ENCODE peak calls at places on chromosomes 12 and 14, in six cellular contexts. One of them, this sample, is unnamed.
A peak's percentile ranks its signal among the peaks of the same experiment; 100 is the strongest.

GRCh38 chr12:80509781-80510556 is 65.9 kb downstream of the PTPRQ start:
- DNase-seq in stomach: no peak
- DNase-seq in Peyer's patch: no peak
- DNase-seq in A549: no peak
- DNase-seq in esophagus muscularis mucosa: no peak
- DNase-seq in tibial nerve: no peak
- DNase-seq in this sample: no peak

GRCh38 chr14:66944872-66945271 is 244.4 kb upstream of the GARIN2 start:
- DNase-seq in tibial nerve: no peak
- DNase-seq in stomach: no peak
- DNase-seq in esophagus muscularis mucosa: no peak
- DNase-seq in A549: peak; percentile 64
- DNase-seq in Peyer's patch: no peak
- DNase-seq in this sample: no peak

GRCh38 chr14:61609143-61609851 is 86.0 kb upstream of the HIF1A start:
- DNase-seq in A549: no peak
- DNase-seq in stomach: no peak
- DNase-seq in esophagus muscularis mucosa: no peak
- DNase-seq in tibial nerve: no peak
- DNase-seq in Peyer's patch: no peak
- DNase-seq in this sample: no peak

GRCh38 chr12:3632256-3633240 is 120.4 kb downstream of the CRACR2A start:
- DNase-seq in stomach: no peak
- DNase-seq in A549: no peak
- DNase-seq in esophagus muscularis mucosa: no peak
- DNase-seq in Peyer's patch: no peak
- DNase-seq in tibial nerve: no peak
- DNase-seq in this sample: no peak

GRCh38 chr12:70002097-70002911 is 177.3 kb downstream of the MYRFL start:
- DNase-seq in Peyer's patch: no peak
- DNase-seq in esophagus muscularis mucosa: no peak
- DNase-seq in tibial nerve: peak; percentile 16
- DNase-seq in stomach: no peak
- DNase-seq in A549: no peak
- DNase-seq in this sample: no peak

GRCh38 chr12:123897221-123897620 is 75.4 kb downstream of the CCDC92 start:
- DNase-seq in tibial nerve: no peak
- DNase-seq in stomach: no peak
- DNase-seq in Peyer's patch: no peak
- DNase-seq in A549: peak; percentile 23
- DNase-seq in esophagus muscularis mucosa: no peak
- DNase-seq in this sample: no peak

GRCh38 chr12:54227376-54227775 is 38.6 kb upstream of the SMUG1 start:
- DNase-seq in Peyer's patch: no peak
- DNase-seq in tibial nerve: no peak
- DNase-seq in esophagus muscularis mucosa: no peak
- DNase-seq in A549: no peak
- DNase-seq in stomach: no peak
- DNase-seq in this sample: no peak

GRCh38 chr14:99064262-99064954 is 207.6 kb downstream of the BCL11B start:
- DNase-seq in esophagus muscularis mucosa: no peak
- DNase-seq in tibial nerve: no peak
- DNase-seq in Peyer's patch: peak; percentile 23
- DNase-seq in stomach: no peak
- DNase-seq in A549: no peak
- DNase-seq in this sample: no peak

GRCh38 chr14:53124778-53125177 is 28.3 kb downstream of the DDHD1 start:
- DNase-seq in esophagus muscularis mucosa: no peak
- DNase-seq in Peyer's patch: no peak
- DNase-seq in stomach: no peak
- DNase-seq in tibial nerve: no peak
- DNase-seq in A549: no peak
- DNase-seq in this sample: no peak

GRCh38 chr14:36511981-36512584 is 7.9 kb downstream of the NKX2-1 start:
- DNase-seq in A549: no peak
- DNase-seq in Peyer's patch: no peak
- DNase-seq in stomach: no peak
- DNase-seq in tibial nerve: no peak
- DNase-seq in esophagus muscularis mucosa: no peak
- DNase-seq in this sample: no peak

DNA sequence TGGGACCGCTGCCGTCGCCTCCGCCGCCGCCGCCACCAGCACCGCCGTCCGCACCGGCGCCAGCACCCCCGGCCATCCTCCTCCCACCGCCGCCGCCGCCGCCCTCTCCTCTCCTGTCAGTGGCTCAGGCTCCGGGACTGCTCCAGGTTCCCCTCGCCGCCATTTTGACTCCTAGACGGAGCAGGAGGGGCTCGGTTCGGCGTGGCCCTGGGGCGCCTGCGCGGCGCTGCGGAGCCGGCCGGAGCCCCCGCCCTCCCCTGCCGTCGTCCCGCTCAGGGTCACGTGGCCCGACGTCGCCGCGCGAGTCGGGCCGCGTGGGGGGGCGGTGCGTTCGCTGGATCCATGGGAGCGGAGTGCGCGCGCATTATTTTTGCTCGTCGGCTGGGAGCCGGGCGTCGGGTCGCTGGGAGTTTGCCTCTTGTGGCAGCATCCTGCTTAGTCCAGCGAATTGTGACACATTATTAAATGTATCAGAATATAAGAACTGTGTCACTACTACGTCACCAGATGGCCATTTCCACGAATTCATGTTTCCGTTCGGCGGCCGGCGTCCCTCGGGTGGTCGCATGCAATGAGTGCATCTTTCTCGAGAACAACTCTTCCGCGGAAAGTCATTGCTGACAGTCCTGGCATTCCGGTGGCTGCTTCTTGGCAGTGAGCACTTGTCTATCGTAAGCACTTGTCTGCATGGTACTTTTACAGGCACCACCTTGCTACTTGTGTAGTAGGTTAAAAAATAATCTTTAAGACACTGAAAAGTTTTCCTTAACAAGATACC is at the start of gene BTBD7:
- DNase-seq in Peyer's patch: peak; percentile 98
- DNase-seq in stomach: peak; percentile 96
- DNase-seq in esophagus muscularis mucosa: peak; percentile 98
- DNase-seq in A549: peak; percentile 96
- DNase-seq in tibial nerve: peak; percentile 89
- DNase-seq in this sample: peak; percentile 97
- TF ChIP-seq POLR2A in Peyer's patch: peak; percentile 27
- TF ChIP-seq POLR2A in stomach: no peak
- TF ChIP-seq POLR2A in esophagus muscularis mucosa: no peak
- TF ChIP-seq POLR2A in A549: peak; percentile 53
- TF ChIP-seq POLR2A in tibial nerve: peak; percentile 40
- TF ChIP-seq POLR2A in this sample: peak; percentile 74

DNA sequence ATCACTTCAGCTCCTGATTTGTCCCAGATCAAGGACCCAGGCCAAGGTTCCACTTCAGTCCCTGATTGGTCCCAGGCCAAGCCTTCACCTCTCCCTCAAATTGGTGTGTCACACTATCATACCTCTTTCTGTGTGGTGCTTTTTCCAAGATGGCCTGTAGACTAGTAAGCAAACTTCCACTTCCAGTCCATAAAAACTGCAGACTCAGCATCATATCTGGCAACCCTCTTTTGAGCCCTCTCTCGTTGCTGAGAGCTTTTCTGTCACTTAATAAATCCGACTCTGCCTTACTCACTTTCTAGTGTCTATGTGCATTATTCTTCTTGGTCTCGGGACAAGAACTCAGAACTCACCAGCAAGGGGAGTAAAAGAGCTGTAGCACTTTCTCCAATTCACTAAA is 1395.1 kb downstream of the LRFN5 start:
- DNase-seq in Peyer's patch: no peak
- DNase-seq in A549: no peak
- DNase-seq in tibial nerve: no peak
- DNase-seq in stomach: no peak
- DNase-seq in esophagus muscularis mucosa: no peak
- DNase-seq in this sample: no peak
- H3K9me3 ChIP-seq in Peyer's patch: peaks cover 22% of the 10 kb centered on the region
- H3K9me3 ChIP-seq in A549: peaks cover 11% of the 10 kb centered on the region
- H3K9me3 ChIP-seq in tibial nerve: peaks cover 47% of the 10 kb centered on the region
- H3K9me3 ChIP-seq in stomach: peaks cover 59% of the 10 kb centered on the region
- H3K9me3 ChIP-seq in esophagus muscularis mucosa: peaks cover 32% of the 10 kb centered on the region
- H3K9me3 ChIP-seq in this sample: no peaks in the 10 kb centered on the region

GRCh38 chr12:6332459-6332858 is 9.4 kb downstream of the TNFRSF1A start:
- DNase-seq in stomach: no peak
- DNase-seq in Peyer's patch: no peak
- DNase-seq in A549: peak; percentile 93
- DNase-seq in esophagus muscularis mucosa: no peak
- DNase-seq in tibial nerve: no peak
- DNase-seq in this sample: no peak

GRCh38 chr12:6333029-6333428 is 8.8 kb downstream of the TNFRSF1A start:
- DNase-seq in A549: no peak
- DNase-seq in stomach: no peak
- DNase-seq in tibial nerve: no peak
- DNase-seq in esophagus muscularis mucosa: no peak
- DNase-seq in Peyer's patch: no peak
- DNase-seq in this sample: no peak

GRCh38 chr12:6334359-6334758 is 7.5 kb downstream of the TNFRSF1A start:
- DNase-seq in esophagus muscularis mucosa: no peak
- DNase-seq in tibial nerve: no peak
- DNase-seq in stomach: no peak
- DNase-seq in Peyer's patch: no peak
- DNase-seq in A549: no peak
- DNase-seq in this sample: no peak

GRCh38 chr12:6334940-6335450 is 6.9 kb downstream of the TNFRSF1A start:
- DNase-seq in esophagus muscularis mucosa: no peak
- DNase-seq in tibial nerve: no peak
- DNase-seq in stomach: peak; percentile 43
- DNase-seq in Peyer's patch: peak; percentile 74
- DNase-seq in A549: no peak
- DNase-seq in this sample: peak; percentile 80

GRCh38 chr12:6333566-6333965 is 8.3 kb downstream of the TNFRSF1A start:
- DNase-seq in stomach: no peak
- DNase-seq in esophagus muscularis mucosa: no peak
- DNase-seq in tibial nerve: no peak
- DNase-seq in Peyer's patch: no peak
- DNase-seq in A549: no peak
- DNase-seq in this sample: no peak
- H3K4me1 ChIP-seq in stomach: peaks cover 80% of the 10 kb centered on the region
- H3K4me1 ChIP-seq in esophagus muscularis mucosa: peaks cover 96% of the 10 kb centered on the region
- H3K4me1 ChIP-seq in tibial nerve: peaks cover 99% of the 10 kb centered on the region
- H3K4me1 ChIP-seq in Peyer's patch: peaks cover 42% of the 10 kb centered on the region
- H3K4me1 ChIP-seq in A549: peaks cover 93% of the 10 kb centered on the region
- H3K4me1 ChIP-seq in this sample: peaks cover 52% of the 10 kb centered on the region

GRCh38 chr12:53047221-53048032 is 2.4 kb upstream of the TNS2 start:
- DNase-seq in Peyer's patch: peak; percentile 89
- DNase-seq in tibial nerve: peak; percentile 73
- DNase-seq in A549: peak; percentile 83
- DNase-seq in esophagus muscularis mucosa: peak; percentile 96
- DNase-seq in stomach: peak; percentile 83
- DNase-seq in this sample: peak; percentile 86
- TF ChIP-seq POLR2A in Peyer's patch: peak; percentile 27
- TF ChIP-seq POLR2A in tibial nerve: peak; percentile 66
- TF ChIP-seq POLR2A in A549: peak; percentile 38
- TF ChIP-seq POLR2A in esophagus muscularis mucosa: peak; percentile 75
- TF ChIP-seq POLR2A in stomach: no peak
- TF ChIP-seq POLR2A in this sample: peak; percentile 70

GRCh38 chr12:83665755-83666154 is 979.0 kb downstream of the TMTC2 start:
- DNase-seq in tibial nerve: no peak
- DNase-seq in stomach: no peak
- DNase-seq in esophagus muscularis mucosa: no peak
- DNase-seq in Peyer's patch: no peak
- DNase-seq in A549: no peak
- DNase-seq in this sample: no peak
- H3K9me3 ChIP-seq in tibial nerve: no peaks in the 10 kb centered on the region
- H3K9me3 ChIP-seq in stomach: no peaks in the 10 kb centered on the region
- H3K9me3 ChIP-seq in esophagus muscularis mucosa: no peaks in the 10 kb centered on the region
- H3K9me3 ChIP-seq in Peyer's patch: no peaks in the 10 kb centered on the region
- H3K9me3 ChIP-seq in A549: no peaks in the 10 kb centered on the region
- H3K9me3 ChIP-seq in this sample: no peaks in the 10 kb centered on the region

GRCh38 chr12:104274811-104275210 is 28.7 kb upstream of the EID3 start:
- DNase-seq in tibial nerve: no peak
- DNase-seq in stomach: no peak
- DNase-seq in A549: no peak
- DNase-seq in Peyer's patch: no peak
- DNase-seq in esophagus muscularis mucosa: no peak
- DNase-seq in this sample: no peak

GRCh38 chr12:104273503-104273902 is 30.0 kb upstream of the EID3 start:
- DNase-seq in Peyer's patch: no peak
- DNase-seq in esophagus muscularis mucosa: no peak
- DNase-seq in tibial nerve: no peak
- DNase-seq in A549: no peak
- DNase-seq in stomach: no peak
- DNase-seq in this sample: no peak

GRCh38 chr12:104275689-104276088 is 27.9 kb upstream of the EID3 start:
- DNase-seq in Peyer's patch: no peak
- DNase-seq in esophagus muscularis mucosa: no peak
- DNase-seq in tibial nerve: no peak
- DNase-seq in A549: peak; percentile 71
- DNase-seq in stomach: no peak
- DNase-seq in this sample: no peak

GRCh38 chr12:104279164-104279563 is 24.4 kb upstream of the EID3 start:
- DNase-seq in esophagus muscularis mucosa: no peak
- DNase-seq in A549: no peak
- DNase-seq in tibial nerve: no peak
- DNase-seq in Peyer's patch: no peak
- DNase-seq in stomach: no peak
- DNase-seq in this sample: no peak

GRCh38 chr12:104276192-104277131 is 27.1 kb upstream of the EID3 start:
- DNase-seq in stomach: no peak
- DNase-seq in tibial nerve: no peak
- DNase-seq in esophagus muscularis mucosa: no peak
- DNase-seq in Peyer's patch: no peak
- DNase-seq in A549: peak; percentile 64
- DNase-seq in this sample: no peak
- H3K4me1 ChIP-seq in stomach: no peaks in the 10 kb centered on the region
- H3K4me1 ChIP-seq in tibial nerve: no peaks in the 10 kb centered on the region
- H3K4me1 ChIP-seq in esophagus muscularis mucosa: peaks cover 16% of the 10 kb centered on the region
- H3K4me1 ChIP-seq in Peyer's patch: peaks cover 6% of the 10 kb centered on the region
- H3K4me1 ChIP-seq in A549: peaks cover 71% of the 10 kb centered on the region
- H3K4me1 ChIP-seq in this sample: no peaks in the 10 kb centered on the region

GRCh38 chr12:53045646-53046045 is 4.2 kb upstream of the TNS2 start:
- DNase-seq in esophagus muscularis mucosa: no peak
- DNase-seq in Peyer's patch: no peak
- DNase-seq in tibial nerve: peak; percentile 82
- DNase-seq in stomach: no peak
- DNase-seq in A549: no peak
- DNase-seq in this sample: no peak
- TF ChIP-seq POLR2A in esophagus muscularis mucosa: no peak
- TF ChIP-seq POLR2A in Peyer's patch: no peak
- TF ChIP-seq POLR2A in tibial nerve: no peak
- TF ChIP-seq POLR2A in stomach: no peak
- TF ChIP-seq POLR2A in A549: no peak
- TF ChIP-seq POLR2A in this sample: no peak